ENCODE peak calls at places on chromosomes 2 and 18, in seven cellular contexts. Q is germinal center, O is transverse colon, T is GM23338, A is GM12878, W is coronary artery, X is NCI-H510A treated with DMSO at 0.1 percent for 48 hours. E is an unnamed sample.

GRCh38 chr2:226079677-226080076 is 680.2 kb downstream of the NYAP2 start:
- DNase-seq in Q (no peak), O (no peak), T (no peak), A (no peak), W (no peak), X (no peak), E (no peak)

GRCh38 chr2:46119453-46119852 is 177.8 kb upstream of the EPAS1 start:
- DNase-seq in Q (no peak), O (no peak), T (no peak), A (no peak), W (no peak), X (no peak), E (no peak)

GRCh38 chr2:128322651-128323491 is 4.2 kb upstream of the HS6ST1 start:
- DNase-seq in Q (no peak), O (no peak), T (peak; percentile 47), A (no peak), W (peak; percentile 80), X (no peak), E (no peak)

GRCh38 chr2:24887325-24887874 is 32.6 kb downstream of the ADCY3 start:
- DNase-seq in Q (no peak), O (no peak), T (no peak), A (no peak), W (no peak), X (no peak), E (no peak)

GRCh38 chr2:27720004-27720551 is 51.4 kb upstream of the MRPL33 start:
- DNase-seq in Q (no peak), O (no peak), T (no peak), A (no peak), W (no peak), X (no peak), E (no peak)

GRCh38 chr18:3441290-3441689 is 8.7 kb upstream of the TGIF1 start:
- DNase-seq in Q (no peak), O (peak; percentile 18), T (peak; percentile 55), A (no peak), W (no peak), X (peak; percentile 24), E (no peak)

GRCh38 chr18:61755553-61755952 is 137.3 kb downstream of the RNF152 start:
- DNase-seq in Q (no peak), O (no peak), T (no peak), A (no peak), W (no peak), X (no peak), E (no peak)

GRCh38 chr18:9968081-9968848 is 54.4 kb downstream of the VAPA start:
- DNase-seq in Q (no peak), O (no peak), T (no peak), A (no peak), W (no peak), X (no peak), E (no peak)